ENCODE peak calls at places on chromosomes 11 and 22, in six cellular contexts. Q, F, L, I, D and E are unnamed samples.

GRCh38 chr11:13440100-13440855 is 22.7 kb downstream of the BTBD10 start:
- DNase-seq in Q (peak), F (no peak), L (peak), I (peak), D (no peak), E (peak)

GRCh38 chr11:70740475-70740825 is 342.1 kb downstream of the CTTN start:
- DNase-seq in Q (no peak), F (no peak), L (no peak), I (no peak), D (no peak), E (no peak)

GRCh38 chr22:20391222-20391621 is 2.7 kb upstream of the ZNF74 start:
- DNase-seq in Q (no peak), F (no peak), L (no peak), I (no peak), D (no peak), E (no peak)

GRCh38 chr22:36194971-36195370 is 6.6 kb downstream of the APOL4 start:
- DNase-seq in Q (peak), F (peak), L (no peak), I (peak), D (peak), E (no peak)

GRCh38 chr11:118224512-118225180 is at the start of gene JAML:
- DNase-seq in Q (no peak), F (peak), L (no peak), I (no peak), D (no peak), E (no peak)

GRCh38 chr11:67640021-67640757 is 626 bp upstream of the TBX10 start:
- DNase-seq in Q (peak), F (peak), L (no peak), I (no peak), D (no peak), E (peak)

GRCh38 chr11:128521697-128522062 is 65.7 kb downstream of the ETS1 start:
- DNase-seq in Q (no peak), F (no peak), L (no peak), I (no peak), D (no peak), E (no peak)

GRCh38 chr11:130473795-130474377 is 25.4 kb downstream of the ADAMTS15 start:
- DNase-seq in Q (no peak), F (no peak), L (no peak), I (no peak), D (no peak), E (no peak)

GRCh38 chr22:38081941-38082828 is 1.8 kb downstream of the SLC16A8 start:
- DNase-seq in Q (no peak), F (no peak), L (no peak), I (no peak), D (no peak), E (no peak)

GRCh38 chr22:17946691-17947367 is 77.5 kb downstream of the MICAL3 start:
- DNase-seq in Q (no peak), F (no peak), L (no peak), I (no peak), D (no peak), E (no peak)

GRCh38 chr11:23711981-23712380 is 784.9 kb upstream of the LUZP2 start:
- DNase-seq in Q (no peak), F (no peak), L (no peak), I (no peak), D (no peak), E (no peak)